ENCODE peak calls at places on chromosomes 11 and 22, in eight cellular contexts. X is ovary, Q is H1, E is tibial nerve, M is stomach, F is A549, D is transverse colon, J is K562. Y is an unnamed sample. For H3K4me1, the result is how much of the 10 kb centered on the place peaks cover.

GRCh38 chr11:73640567-73640966 is 5.8 kb upstream of the PLEKHB1 start:
- DNase-seq in X (no peak), Q (no peak), E (no peak), M (no peak), F (no peak), D (no peak), J (no peak), Y (no peak)

GRCh38 chr11:72058416-72059034 is 21.8 kb downstream of the NUMA1 start:
- DNase-seq in X (no peak), Q (no peak), E (no peak), M (no peak), F (no peak), D (no peak), J (no peak), Y (no peak)

GRCh38 chr22:46695346-46696224 is 42.5 kb downstream of the CERK start:
- DNase-seq in X (no peak), Q (no peak), E (no peak), M (no peak), F (no peak), D (no peak), J (no peak), Y (no peak)

GRCh38 chr11:36478700-36479329 is 31.3 kb downstream of the TRAF6 start:
- DNase-seq in X (no peak), Q (no peak), E (no peak), M (no peak), F (peak), D (peak), J (no peak), Y (no peak)

GRCh38 chr11:88454881-88455280 is 117.3 kb upstream of the CTSC start:
- DNase-seq in X (no peak), Q (no peak), E (no peak), M (no peak), F (no peak), D (no peak), J (no peak), Y (no peak)

GRCh38 chr22:35124674-35125219 is 58.8 kb downstream of the ISX start:
- DNase-seq in X (no peak), Q (no peak), E (no peak), M (no peak), F (no peak), D (no peak), J (no peak), Y (no peak)

GRCh38 chr11:120306519-120307242 is 18.4 kb upstream of the TLCD5 start:
- DNase-seq in X (no peak), Q (peak), E (no peak), M (peak), F (peak), D (peak), J (peak), Y (no peak)

GRCh38 chr22:43202756-43203155 is 15.8 kb upstream of the TTLL12 start:
- DNase-seq in X (no peak), Q (no peak), E (no peak), M (no peak), F (no peak), D (no peak), J (no peak), Y (no peak)

GRCh38 chr11:57163160-57163868 is 18.4 kb upstream of the LRRC55 start:
- DNase-seq in X (no peak), Q (no peak), E (no peak), M (no peak), F (no peak), D (no peak), J (no peak), Y (no peak)

GRCh38 chr11:102253018-102253775 is 64.1 kb upstream of the BIRC3 start:
- DNase-seq in X (no peak), Q (no peak), E (no peak), M (no peak), F (no peak), D (peak), J (no peak), Y (no peak)

GRCh38 chr22:32986773-32987050 is 71.5 kb downstream of the SYN3 start:
- DNase-seq in X (no peak), Q (no peak), E (no peak), M (no peak), F (no peak), D (no peak), J (no peak), Y (no peak)

GRCh38 chr11:1749787-1750351 is 526 bp downstream of the IFITM10 start:
- DNase-seq in X (no peak), Q (no peak), E (no peak), M (no peak), F (no peak), D (peak), J (peak), Y (no peak)

GRCh38 chr11:132718711-132719641 is 813.3 kb downstream of the OPCML start:
- DNase-seq in X (no peak), Q (no peak), E (no peak), M (no peak), F (no peak), D (peak), J (no peak), Y (no peak)

GRCh38 chr22:40396882-40397281 is 26.5 kb downstream of the SGSM3 start:
- DNase-seq in X (no peak), Q (no peak), E (no peak), M (peak), F (no peak), D (peak), J (no peak), Y (no peak)

GRCh38 chr22:28769394-28770085 is 3.0 kb upstream of the CCDC117 start:
- DNase-seq in X (no peak), Q (no peak), E (no peak), M (no peak), F (no peak), D (no peak), J (no peak), Y (no peak)

GRCh38 chr22:39474351-39474991 is 17.7 kb downstream of the MGAT3 start:
- DNase-seq in X (no peak), Q (peak), E (no peak), M (no peak), F (no peak), D (peak), J (no peak), Y (no peak)

GRCh38 chr22:44181033-44181911 is 547 bp downstream of the PARVG start:
- DNase-seq in X (no peak), Q (no peak), E (no peak), M (peak), F (no peak), D (peak), J (no peak), Y (no peak)

GRCh38 chr11:124719534-124719933 is 20.2 kb upstream of the NRGN start:
- DNase-seq in X (no peak), Q (no peak), E (no peak), M (no peak), F (no peak), D (no peak), J (no peak), Y (no peak)

GRCh38 chr11:85803920-85804319 is 7.0 kb downstream of the SYTL2 start:
- DNase-seq in X (no peak), Q (no peak), E (no peak), M (no peak), F (no peak), D (no peak), J (no peak), Y (no peak)

GRCh38 chr11:61683961-61684869 is 4.0 kb downstream of the DAGLA start:
- DNase-seq in X (no peak), Q (no peak), E (no peak), M (no peak), F (no peak), D (no peak), J (no peak), Y (no peak)

GRCh38 chr11:75468534-75469340 is 35.7 kb upstream of the KLHL35 start:
- DNase-seq in X (peak), Q (no peak), E (peak), M (peak), F (no peak), D (peak), J (peak), Y (no peak)

GRCh38 chr11:13776134-13776815 is 107.8 kb downstream of the FAR1 start:
- DNase-seq in X (no peak), Q (no peak), E (no peak), M (no peak), F (peak), D (no peak), J (no peak), Y (no peak)

GRCh38 chr22:33757041-33757440 is 163.2 kb downstream of the LARGE1 start:
- DNase-seq in X (no peak), Q (no peak), E (no peak), M (no peak), F (no peak), D (no peak), J (no peak), Y (no peak)

GRCh38 chr11:61162092-61162935 is 1.1 kb upstream of the VPS37C start:
- DNase-seq in X (no peak), Q (no peak), E (no peak), M (peak), F (peak), D (peak), J (peak), Y (peak)

GRCh38 chr22:31490496-31490925 is 869 bp upstream of the EIF4ENIF1 start:
- DNase-seq in X (no peak), Q (no peak), E (no peak), M (peak), F (peak), D (peak), J (peak), Y (no peak)

GRCh38 chr22:37154925-37155712 is 5.4 kb upstream of the IL2RB start:
- DNase-seq in X (no peak), Q (no peak), E (no peak), M (no peak), F (no peak), D (no peak), J (no peak), Y (no peak)

GRCh38 chr11:74707602-74708510 is 23.4 kb downstream of the CHRDL2 start:
- DNase-seq in X (no peak), Q (no peak), E (no peak), M (no peak), F (no peak), D (no peak), J (peak), Y (no peak)

GRCh38 chr11:15569626-15570025 is 454.9 kb downstream of the INSC start:
- DNase-seq in X (no peak), Q (no peak), E (no peak), M (no peak), F (no peak), D (no peak), J (no peak), Y (no peak)

GRCh38 chr11:115760921-115761320 is 256.7 kb upstream of the CADM1 start:
- DNase-seq in X (no peak), Q (no peak), E (no peak), M (no peak), F (no peak), D (no peak), J (no peak), Y (no peak)

GRCh38 chr11:34651551-34651950 is 30.7 kb downstream of the EHF start:
- DNase-seq in X (no peak), Q (no peak), E (no peak), M (no peak), F (no peak), D (no peak), J (peak), Y (no peak)

GRCh38 chr22:49368976-49369725 is 458.5 kb downstream of the BRD1 start:
- DNase-seq in X (no peak), Q (no peak), E (no peak), M (peak), F (peak), D (no peak), J (peak), Y (peak)

GRCh38 chr11:38835986-38836385 is 2237.9 kb upstream of the RAG2 start:
- DNase-seq in X (no peak), Q (no peak), E (no peak), M (no peak), F (no peak), D (no peak), J (no peak), Y (no peak)

GRCh38 chr11:61955031-61955415 is 4.9 kb downstream of the BEST1 start:
- DNase-seq in X (peak), Q (no peak), E (no peak), M (no peak), F (peak), D (peak), J (peak), Y (no peak)

GRCh38 chr11:59630493-59630892 is 14.9 kb upstream of the OSBP start:
- DNase-seq in X (no peak), Q (no peak), E (no peak), M (no peak), F (no peak), D (no peak), J (no peak), Y (no peak)

DNA sequence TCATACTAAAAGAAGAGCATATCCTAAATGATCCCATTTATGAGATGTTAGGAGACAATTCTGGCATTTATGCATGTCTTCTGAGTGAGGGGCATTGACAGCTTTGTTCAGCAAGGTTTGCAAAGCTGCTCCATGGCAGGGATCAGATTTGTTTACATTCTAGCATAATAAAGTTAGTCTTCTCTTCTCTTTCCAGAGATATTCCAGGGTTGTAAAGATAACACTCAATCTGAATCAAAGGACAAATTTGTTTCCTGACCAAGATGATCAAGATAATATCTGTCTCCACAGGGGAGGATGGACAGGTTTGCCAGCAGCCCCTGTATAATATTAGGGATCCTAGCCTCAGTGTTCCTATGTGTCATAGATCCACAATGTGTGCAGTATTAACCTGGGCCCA is 77.5 kb upstream of the ZC3H12C start:
- DNase-seq in X (no peak), Q (no peak), E (no peak), M (no peak), F (no peak), D (no peak), J (no peak), Y (no peak)
- TF ChIP-seq EP300 in X (no peak), Q (no peak), E (no peak), M (no peak), F (no peak), D (no peak), J (no peak), Y (no peak)

GRCh38 chr11:116888884-116889549 is 51.6 kb upstream of the APOA1 start:
- DNase-seq in X (no peak), Q (no peak), E (no peak), M (no peak), F (no peak), D (no peak), J (no peak), Y (no peak)

GRCh38 chr11:116887909-116888556 is 50.6 kb upstream of the APOA1 start:
- DNase-seq in X (no peak), Q (no peak), E (no peak), M (no peak), F (no peak), D (no peak), J (no peak), Y (no peak)

GRCh38 chr11:116890607-116891006 is 53.2 kb upstream of the APOA1 start:
- DNase-seq in X (no peak), Q (no peak), E (no peak), M (no peak), F (no peak), D (no peak), J (no peak), Y (no peak)

GRCh38 chr11:116891746-116892145 is 54.3 kb upstream of the APOA1 start:
- DNase-seq in X (no peak), Q (no peak), E (no peak), M (no peak), F (no peak), D (no peak), J (no peak), Y (no peak)

GRCh38 chr11:116890193-116890592 is 52.8 kb upstream of the APOA1 start:
- DNase-seq in X (no peak), Q (no peak), E (no peak), M (no peak), F (no peak), D (no peak), J (no peak), Y (no peak)
- TF ChIP-seq CTCF in X (no peak), Q (no peak), E (no peak), M (no peak), F (no peak), D (no peak), J (no peak), Y (no peak)

GRCh38 chr11:67592880-67593624 is 9.4 kb downstream of the GSTP1 start:
- DNase-seq in X (no peak), Q (no peak), E (no peak), M (no peak), F (no peak), D (no peak), J (no peak), Y (no peak)
- H3K4me1 ChIP-seq in X (under half), Q (under half), E (under half), M (under half), F (under half), D (under half), J (under half), Y (under half)

GRCh38 chr11:44017443-44018126 is 30.2 kb upstream of the ACCSL start:
- DNase-seq in X (no peak), Q (no peak), E (no peak), M (peak), F (no peak), D (no peak), J (no peak), Y (peak)
- TF ChIP-seq EP300 in X (no peak), Q (no peak), E (no peak), M (no peak), F (no peak), D (no peak), J (no peak), Y (no peak)